ENCODE peak calls at places on chromosome 10, in six cellular contexts. Y, X, S, U, A and P are unnamed samples. For H3K36me3, the result is how much of the 10 kb centered on the place peaks cover.

GRCh38 chr10:335151-335800 is 200.0 kb downstream of the ZMYND11 start:
- DNase-seq in Y (no peak), A (no peak), S (no peak), U (no peak), X (no peak), P (no peak)

GRCh38 chr10:131722121-131722520 is 178.7 kb upstream of the PPP2R2D start:
- DNase-seq in U (no peak), X (no peak), S (no peak), A (no peak), Y (no peak), P (no peak)

GRCh38 chr10:24463683-24464426 is 254.9 kb downstream of the KIAA1217 start:
- DNase-seq in S (peak), U (no peak), Y (peak), X (peak), A (no peak), P (peak)

GRCh38 chr10:23530079-23530478 is 91.2 kb downstream of the OTUD1 start:
- DNase-seq in A (no peak), U (no peak), Y (no peak), S (peak), X (no peak), P (no peak)

GRCh38 chr10:119315128-119316001 is 108.0 kb downstream of the GRK5 start:
- DNase-seq in S (peak), U (peak), A (peak), Y (peak), X (no peak), P (peak)

GRCh38 chr10:14036233-14036632 is 294.5 kb downstream of the FRMD4A start:
- DNase-seq in U (no peak), A (no peak), Y (no peak), S (no peak), X (no peak), P (no peak)

GRCh38 chr10:97690138-97690537 is 3.1 kb upstream of the AVPI1 start:
- DNase-seq in A (no peak), Y (no peak), X (no peak), S (no peak), U (no peak), P (no peak)

GRCh38 chr10:29377333-29377961 is 88.6 kb downstream of the LYZL1 start:
- DNase-seq in U (peak), X (peak), S (peak), A (no peak), Y (no peak), P (peak)

GRCh38 chr10:26696786-26697162 is 727 bp upstream of the PDSS1 start:
- DNase-seq in X (no peak), U (no peak), Y (no peak), S (peak), A (no peak), P (no peak)

GRCh38 chr10:12561720-12562119 is 212.4 kb downstream of the CAMK1D start:
- DNase-seq in U (no peak), S (no peak), Y (no peak), A (no peak), X (no peak), P (no peak)

GRCh38 chr10:78551184-78552005 is 517.4 kb upstream of the ZMIZ1 start:
- DNase-seq in A (no peak), U (peak), Y (no peak), S (no peak), X (no peak), P (no peak)

GRCh38 chr10:52318822-52319464 is 4.9 kb downstream of the DKK1 start:
- DNase-seq in S (peak), U (no peak), A (peak), X (no peak), Y (no peak), P (peak)

GRCh38 chr10:63798599-63799498 is 277.6 kb downstream of the REEP3 start:
- DNase-seq in X (peak), S (peak), Y (peak), A (peak), U (no peak), P (peak)

GRCh38 chr10:73493781-73494180 is 2.0 kb downstream of the PPP3CB start:
- DNase-seq in U (no peak), X (no peak), S (peak), A (no peak), Y (no peak), P (peak)

DNA sequence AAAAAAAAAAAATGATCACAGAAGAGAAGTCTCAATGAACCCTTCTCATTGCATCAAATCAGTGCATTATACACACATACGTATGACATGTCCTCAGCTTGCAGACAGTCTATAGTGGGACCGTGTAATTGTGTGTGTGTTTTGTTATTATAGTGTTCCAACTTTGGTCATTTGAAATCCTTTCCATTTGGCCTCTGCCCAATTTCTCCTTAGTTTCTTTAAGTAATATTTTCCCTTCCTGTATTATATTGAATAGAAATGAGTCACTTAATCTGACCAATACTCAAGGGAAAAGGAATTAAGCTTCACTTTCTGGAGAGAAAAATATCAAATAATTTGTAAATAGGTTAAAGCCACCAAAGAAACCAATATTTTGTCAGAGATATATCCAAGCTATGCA is 415.5 kb upstream of the SORCS1 start:
- DNase-seq in U (no peak), X (no peak), S (no peak), A (no peak), Y (no peak), P (no peak)
- TF ChIP-seq CTCF in U (no peak), X (no peak), S (no peak), A (no peak), Y (no peak), P (no peak)

GRCh38 chr10:70367195-70367796 is 15.1 kb downstream of the LRRC20 start:
- DNase-seq in A (peak), X (no peak), S (peak), U (no peak), Y (no peak), P (peak)

GRCh38 chr10:70362357-70362756 is 20.1 kb downstream of the LRRC20 start:
- DNase-seq in U (no peak), X (no peak), S (no peak), A (no peak), Y (no peak), P (no peak)

GRCh38 chr10:70364772-70365091 is 17.7 kb downstream of the LRRC20 start:
- DNase-seq in U (no peak), S (no peak), X (no peak), A (no peak), Y (no peak), P (no peak)

GRCh38 chr10:70363292-70363691 is 19.1 kb downstream of the LRRC20 start:
- DNase-seq in U (no peak), S (no peak), A (no peak), X (no peak), Y (no peak), P (no peak)

GRCh38 chr10:70364001-70364771 is 18.2 kb downstream of the LRRC20 start:
- DNase-seq in S (peak), X (peak), U (peak), Y (peak), A (peak), P (peak)
- H3K4me3 ChIP-seq in S (peak), X (no peak), U (no peak), Y (no peak), A (peak), P (peak)

GRCh38 chr10:96541921-96542320 is 28.2 kb upstream of the TLL2 start:
- DNase-seq in A (peak), Y (no peak), X (no peak), S (peak), U (no peak), P (no peak)
- H3K36me3 ChIP-seq in A (under half), Y (under half), X (under half), S (under half), U (half or more), P (under half)

GRCh38 chr10:68366600-68366999 is 33.9 kb upstream of the PBLD start:
- DNase-seq in X (no peak), Y (no peak), A (no peak), U (no peak), S (no peak), P (no peak)
- TF ChIP-seq CTCF in X (no peak), Y (no peak), A (no peak), U (no peak), S (no peak), P (no peak)

DNA sequence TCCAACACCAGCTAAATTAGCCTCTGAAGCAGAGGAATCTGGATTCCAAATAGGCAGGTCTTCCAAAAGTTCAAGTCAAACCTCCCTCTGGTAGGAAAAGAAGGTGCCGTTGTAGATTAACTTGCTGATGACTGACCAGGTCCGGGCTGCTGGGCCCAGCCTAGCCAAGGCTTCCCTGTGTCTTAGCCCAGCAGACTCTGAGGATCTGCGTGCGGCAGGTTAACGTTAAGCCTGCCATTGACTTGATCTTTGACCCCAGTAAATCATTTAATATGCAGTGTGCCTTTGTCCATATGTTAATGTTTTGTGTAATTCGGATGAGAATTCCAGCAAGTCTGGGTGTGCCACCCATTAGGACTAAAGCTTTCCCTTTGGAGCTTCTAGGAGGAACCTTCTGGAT is 30.9 kb upstream of the FBXW4 start:
- DNase-seq in A (no peak), X (no peak), U (no peak), Y (no peak), S (no peak), P (no peak)
- H3K4me3 ChIP-seq in A (no peak), X (no peak), U (no peak), Y (no peak), S (no peak), P (no peak)

GRCh38 chr10:133396035-133396624 is 2.2 kb downstream of the MTG1 start:
- DNase-seq in S (no peak), A (no peak), X (no peak), U (no peak), Y (no peak), P (no peak)
- H3K36me3 ChIP-seq in S (under half), A (under half), X (under half), U (half or more), Y (under half), P (under half)

GRCh38 chr10:127534074-127534473 is 15.0 kb upstream of the NPS start:
- DNase-seq in S (no peak), Y (no peak), U (no peak), X (no peak), A (no peak), P (no peak)
- TF ChIP-seq CTCF in S (no peak), Y (no peak), U (no peak), X (no peak), A (no peak), P (no peak)

DNA sequence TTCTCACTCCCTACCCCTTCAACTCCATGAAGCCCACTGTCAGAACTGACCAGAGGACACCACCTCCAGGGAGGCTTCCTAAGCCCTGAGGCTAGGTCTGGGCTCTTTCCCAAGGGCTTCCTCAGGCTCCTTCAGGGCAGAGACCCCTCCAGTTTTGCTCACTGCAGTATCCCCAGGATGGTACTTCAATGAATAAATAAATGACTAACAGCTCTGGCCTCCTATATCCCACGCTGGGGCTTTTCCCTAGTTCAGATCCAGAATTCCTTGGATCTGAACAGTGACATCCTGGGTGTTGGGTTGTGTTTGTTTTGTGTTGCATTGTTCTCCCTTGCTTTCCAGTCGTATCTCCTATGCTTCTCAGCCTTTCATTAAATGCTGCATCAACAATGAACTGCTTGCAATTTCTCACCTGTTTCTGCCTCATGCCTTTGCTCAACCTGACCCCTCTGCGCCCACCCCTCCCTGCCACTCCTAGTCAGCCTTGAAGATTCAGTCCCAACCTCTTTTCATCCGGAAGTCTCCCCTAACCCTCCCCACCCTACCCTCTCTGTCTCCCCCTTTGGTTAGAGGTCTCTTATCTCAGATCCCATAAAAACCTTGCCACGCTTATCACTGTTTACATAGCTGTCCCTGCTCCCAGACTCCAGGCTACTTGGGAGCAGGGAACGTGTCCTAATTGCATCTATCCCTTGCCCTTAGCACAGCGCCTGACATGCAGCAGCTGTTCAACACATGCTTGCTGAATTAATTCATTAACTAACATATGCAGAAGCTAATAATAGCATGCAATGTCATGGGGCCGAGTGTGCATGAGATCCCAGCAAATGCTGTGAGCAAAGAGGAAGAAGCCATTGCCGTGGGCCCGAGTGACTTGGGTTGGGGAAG is 41.7 kb downstream of the PPP1R3C start:
- DNase-seq in A (peak), U (no peak), S (peak), Y (peak), X (peak), P (peak)
- H3K4me3 ChIP-seq in A (no peak), U (no peak), S (peak), Y (no peak), X (no peak), P (no peak)

GRCh38 chr10:42637142-42637541 is 1.2 kb downstream of the ZNF33B start:
- DNase-seq in S (peak), Y (no peak), X (no peak), A (no peak), U (no peak), P (no peak)

GRCh38 chr10:42637648-42638052 is 720 bp downstream of the ZNF33B start:
- DNase-seq in X (peak), Y (no peak), A (no peak), S (no peak), U (no peak), P (no peak)

GRCh38 chr10:42638053-42638820 is at the start of gene ZNF33B:
- DNase-seq in U (peak), S (peak), A (peak), X (peak), Y (peak), P (peak)

GRCh38 chr10:42632557-42632956 is 5.8 kb downstream of the ZNF33B start:
- DNase-seq in X (no peak), A (no peak), S (no peak), U (no peak), Y (no peak), P (no peak)

GRCh38 chr10:42635098-42635497 is 3.3 kb downstream of the ZNF33B start:
- DNase-seq in Y (no peak), S (no peak), X (no peak), A (no peak), U (no peak), P (no peak)
- H3K36me3 ChIP-seq in Y (under half), S (under half), X (under half), A (under half), U (under half), P (under half)

GRCh38 chr10:32346134-32346550 is 816 bp downstream of the EPC1 start:
- DNase-seq in A (peak), Y (peak), X (peak), U (peak), S (peak), P (peak)
- TF ChIP-seq CTCF in A (peak), Y (peak), X (peak), U (peak), S (peak), P (peak)